ENCODE peak calls at places on chromosomes 4 and X, in four cellular contexts. T is mammary epithelial cell, Z is uterus, S is left ventricle myocardium inferior. B is an unnamed sample.

GRCh38 chr4:112145820-112146813 is 863 bp downstream of the FAM241A start:
- DNase-seq in T (peak), S (peak), Z (peak), B (peak)

GRCh38 chr4:124464836-124465235 is 247.7 kb downstream of the ANKRD50 start:
- DNase-seq in S (no peak), Z (no peak), T (no peak), B (no peak)

GRCh38 chrX:50756276-50756675 is 57.7 kb downstream of the SHROOM4 start:
- DNase-seq in S (no peak), T (peak), Z (no peak), B (no peak)

GRCh38 chrX:138986235-138986634 is 274.7 kb upstream of the FGF13 start:
- DNase-seq in Z (no peak), S (no peak), T (peak), B (no peak)

GRCh38 chrX:72644946-72645345 is 69.2 kb downstream of the PHKA1 start:
- DNase-seq in S (no peak), T (peak), Z (no peak), B (no peak)

GRCh38 chr4:84669201-84669600 is 86.3 kb downstream of the CDS1 start:
- DNase-seq in S (no peak), T (no peak), Z (no peak), B (no peak)

GRCh38 chrX:11886745-11887144 is 128.7 kb downstream of the MSL3 start:
- DNase-seq in S (no peak), Z (no peak), T (peak), B (no peak)

GRCh38 chr4:119260528-119260927 is 48.0 kb downstream of the USP53 start:
- DNase-seq in Z (no peak), S (no peak), T (no peak), B (no peak)

GRCh38 chrX:39261446-39262147 is 460.3 kb downstream of the MID1IP1 start:
- DNase-seq in S (no peak), Z (no peak), T (peak), B (peak)

GRCh38 chrX:68681443-68681941 is 34.0 kb downstream of the STARD8 start:
- DNase-seq in T (peak), Z (no peak), S (no peak), B (no peak)

GRCh38 chr4:178081931-178082330 is 639.7 kb upstream of the AGA start:
- DNase-seq in Z (no peak), T (no peak), S (no peak), B (no peak)

GRCh38 chr4:54568184-54568583 is 89.6 kb upstream of the KIT start:
- DNase-seq in T (peak), Z (no peak), S (no peak), B (no peak)

GRCh38 chr4:82965763-82966162 is 44.9 kb downstream of the LIN54 start:
- DNase-seq in T (no peak), S (no peak), Z (no peak), B (no peak)

GRCh38 chrX:132833373-132833772 is 125.1 kb downstream of the HS6ST2 start:
- DNase-seq in Z (no peak), S (no peak), T (no peak), B (no peak)

GRCh38 chr4:112178731-112179130 is 33.5 kb downstream of the FAM241A start:
- DNase-seq in Z (no peak), T (no peak), S (no peak), B (no peak)

GRCh38 chr4:76607266-76607799 is 172.3 kb downstream of the SHROOM3 start:
- DNase-seq in S (no peak), Z (no peak), T (no peak), B (no peak)

GRCh38 chrX:9433596-9433995 is 31.3 kb upstream of the TBL1X start:
- DNase-seq in S (no peak), Z (no peak), T (no peak), B (no peak)

GRCh38 chr4:184475096-184475461 is 729 bp upstream of the IRF2 start:
- DNase-seq in S (peak), T (peak), Z (peak), B (peak)

GRCh38 chr4:24160358-24160757 is 270.5 kb upstream of the PPARGC1A start:
- DNase-seq in T (no peak), S (no peak), Z (no peak), B (no peak)

GRCh38 chr4:145907363-145907762 is 31.3 kb downstream of the ZNF827 start:
- DNase-seq in S (no peak), T (no peak), Z (no peak), B (no peak)

GRCh38 chrX:152637649-152638442 is at the start of gene GABRQ:
- DNase-seq in T (no peak), Z (no peak), S (peak), B (no peak)

GRCh38 chr4:155941085-155941484 is 12.6 kb downstream of the CTSO start:
- DNase-seq in T (no peak), Z (no peak), S (no peak), B (no peak)

GRCh38 chr4:55124337-55125076 is 888 bp downstream of the KDR start:
- DNase-seq in Z (peak), S (peak), T (no peak), B (no peak)

GRCh38 chr4:186823989-186824388 is 100.3 kb upstream of the FAT1 start:
- DNase-seq in T (no peak), Z (no peak), S (no peak), B (no peak)

GRCh38 chr4:3323071-3323481 is 30.3 kb downstream of the RGS12 start:
- DNase-seq in S (no peak), Z (no peak), T (no peak), B (no peak)

GRCh38 chrX:72393836-72394517 is 88.3 kb upstream of the CITED1 start:
- DNase-seq in T (no peak), S (no peak), Z (no peak), B (no peak)

GRCh38 chr4:168480991-168481588 is 798 bp upstream of the DDX60L start:
- DNase-seq in T (peak), S (no peak), Z (peak), B (peak)

GRCh38 chr4:121049072-121049599 is 23.2 kb downstream of the NDNF start:
- DNase-seq in Z (no peak), T (no peak), S (no peak), B (no peak)

GRCh38 chrX:109839694-109840358 is 106.8 kb upstream of the ACSL4 start:
- DNase-seq in T (peak), Z (no peak), S (peak), B (peak)

GRCh38 chrX:50125480-50125879 is 75.3 kb downstream of the AKAP4 start:
- DNase-seq in S (no peak), T (no peak), Z (no peak), B (no peak)

GRCh38 chr4:38169524-38169923 is 209.3 kb downstream of the PTTG2 start:
- DNase-seq in S (no peak), T (peak), Z (no peak), B (no peak)

GRCh38 chrX:129423191-129423590 is 100.1 kb downstream of the SMARCA1 start:
- DNase-seq in Z (no peak), T (no peak), S (no peak), B (no peak)

GRCh38 chr4:147831452-147832192 is 99.7 kb downstream of the ARHGAP10 start:
- DNase-seq in T (peak), S (no peak), Z (peak), B (peak)